ENCODE peak calls at places on chromosomes 6 and 20, in four cellular contexts. One of them, this sample, is unnamed.

GRCh38 chr6:107809966-107810365 is 14.1 kb downstream of the SCML4 start:
- DNase-seq in body of pancreas: no peak
- DNase-seq in heart left ventricle: no peak
- DNase-seq in tibial nerve: no peak
- DNase-seq in this sample: no peak

GRCh38 chr6:25968769-25969168 is 6.2 kb downstream of the TRIM38 start:
- DNase-seq in body of pancreas: no peak
- DNase-seq in heart left ventricle: no peak
- DNase-seq in tibial nerve: no peak
- DNase-seq in this sample: peak; percentile 64

GRCh38 chr6:108080010-108080780 is 5.7 kb upstream of the OSTM1 start:
- DNase-seq in body of pancreas: no peak
- DNase-seq in heart left ventricle: no peak
- DNase-seq in tibial nerve: no peak
- DNase-seq in this sample: no peak

GRCh38 chr20:63979549-63980316 is at the start of gene SAMD10:
- DNase-seq in body of pancreas: peak; percentile 65
- DNase-seq in heart left ventricle: no peak
- DNase-seq in tibial nerve: peak; percentile 12
- DNase-seq in this sample: no peak

GRCh38 chr6:5570641-5571040 is 309.3 kb downstream of the FARS2 start:
- DNase-seq in tibial nerve: no peak
- DNase-seq in body of pancreas: no peak
- DNase-seq in heart left ventricle: no peak
- DNase-seq in this sample: no peak

GRCh38 chr6:16727996-16728395 is 33.3 kb downstream of the ATXN1 start:
- DNase-seq in body of pancreas: no peak
- DNase-seq in heart left ventricle: no peak
- DNase-seq in tibial nerve: no peak
- DNase-seq in this sample: no peak

GRCh38 chr20:45592574-45593189 is 13.6 kb upstream of the WFDC8 start:
- DNase-seq in heart left ventricle: no peak
- DNase-seq in tibial nerve: no peak
- DNase-seq in body of pancreas: peak; percentile 7
- DNase-seq in this sample: no peak

GRCh38 chr6:48101277-48101676 is 9.7 kb downstream of the PTCHD4 start:
- DNase-seq in tibial nerve: no peak
- DNase-seq in body of pancreas: no peak
- DNase-seq in heart left ventricle: no peak
- DNase-seq in this sample: no peak

GRCh38 chr6:36793913-36794703 is 45.1 kb downstream of the CPNE5 start:
- DNase-seq in body of pancreas: no peak
- DNase-seq in heart left ventricle: no peak
- DNase-seq in tibial nerve: no peak
- DNase-seq in this sample: no peak

GRCh38 chr20:23249541-23249940 is 101.0 kb upstream of the NXT1 start:
- DNase-seq in body of pancreas: no peak
- DNase-seq in heart left ventricle: no peak
- DNase-seq in tibial nerve: no peak
- DNase-seq in this sample: no peak

GRCh38 chr6:71043902-71044301 is 87.0 kb upstream of the B3GAT2 start:
- DNase-seq in heart left ventricle: no peak
- DNase-seq in tibial nerve: no peak
- DNase-seq in body of pancreas: no peak
- DNase-seq in this sample: no peak

GRCh38 chr6:28336284-28337024 is 506 bp upstream of the ZSCAN31 start:
- DNase-seq in heart left ventricle: no peak
- DNase-seq in body of pancreas: peak; percentile 34
- DNase-seq in tibial nerve: peak; percentile 40
- DNase-seq in this sample: no peak

GRCh38 chr20:59405226-59405815 is 104.9 kb downstream of the EDN3 start:
- DNase-seq in body of pancreas: no peak
- DNase-seq in tibial nerve: no peak
- DNase-seq in heart left ventricle: no peak
- DNase-seq in this sample: peak; percentile 82

GRCh38 chr6:84685983-84686584 is 78.3 kb downstream of the TBX18 start:
- DNase-seq in tibial nerve: no peak
- DNase-seq in body of pancreas: no peak
- DNase-seq in heart left ventricle: no peak
- DNase-seq in this sample: no peak

GRCh38 chr6:447381-448165 is 56.0 kb downstream of the IRF4 start:
- DNase-seq in body of pancreas: no peak
- DNase-seq in tibial nerve: no peak
- DNase-seq in heart left ventricle: no peak
- DNase-seq in this sample: no peak

GRCh38 chr6:125529061-125529460 is 220.4 kb upstream of the HEY2 start:
- DNase-seq in heart left ventricle: no peak
- DNase-seq in tibial nerve: no peak
- DNase-seq in body of pancreas: no peak
- DNase-seq in this sample: no peak

GRCh38 chr6:125539892-125540291 is 209.5 kb upstream of the HEY2 start:
- DNase-seq in tibial nerve: no peak
- DNase-seq in body of pancreas: no peak
- DNase-seq in heart left ventricle: no peak
- DNase-seq in this sample: no peak

GRCh38 chr6:125537090-125537489 is 212.3 kb upstream of the HEY2 start:
- DNase-seq in tibial nerve: no peak
- DNase-seq in body of pancreas: no peak
- DNase-seq in heart left ventricle: peak; percentile 42
- DNase-seq in this sample: no peak

GRCh38 chr6:125533710-125534397 is 215.6 kb upstream of the HEY2 start:
- DNase-seq in body of pancreas: no peak
- DNase-seq in heart left ventricle: no peak
- DNase-seq in tibial nerve: no peak
- DNase-seq in this sample: no peak

DNA sequence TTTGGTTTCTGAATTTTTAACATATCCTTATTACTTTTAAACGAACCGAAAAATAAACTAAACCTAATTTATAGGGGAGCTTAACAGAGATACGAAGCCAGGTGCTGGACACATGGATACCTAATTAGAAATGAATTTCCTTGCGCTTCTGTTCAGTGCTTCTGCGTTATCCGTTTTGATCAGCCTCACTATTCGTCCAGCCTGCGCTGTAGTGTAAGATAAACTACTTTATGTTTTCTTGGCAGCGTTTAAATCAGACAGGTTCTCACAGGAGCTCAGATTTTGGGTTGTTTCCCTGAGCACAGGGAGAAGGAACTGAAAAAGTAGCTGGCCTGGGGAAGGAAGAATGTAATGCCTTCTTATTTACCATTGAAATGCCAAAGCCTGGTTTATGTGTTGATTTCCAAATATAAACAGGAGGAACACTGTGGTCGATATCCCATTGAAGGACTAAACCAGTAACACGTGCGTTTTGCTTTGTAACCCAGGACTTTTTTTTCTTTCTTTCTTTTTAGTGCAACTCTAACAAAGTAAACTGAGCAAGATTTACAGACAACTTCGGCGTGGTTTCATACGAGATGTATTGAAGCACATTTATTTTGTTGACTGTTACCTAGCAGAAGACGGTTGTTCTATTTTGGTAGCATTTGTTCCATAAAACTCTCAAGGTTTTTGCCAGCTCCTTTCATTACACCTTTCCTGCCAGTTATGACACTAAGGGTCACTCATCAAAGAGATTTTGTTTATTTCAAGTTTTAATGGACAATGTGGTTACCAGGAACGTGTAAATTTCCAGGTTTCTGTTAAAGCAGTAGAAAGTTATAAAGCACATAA is 214.8 kb upstream of the HEY2 start:
- DNase-seq in tibial nerve: no peak
- DNase-seq in body of pancreas: no peak
- DNase-seq in heart left ventricle: no peak
- DNase-seq in this sample: no peak
- TF ChIP-seq POLR2A in tibial nerve: no peak
- TF ChIP-seq POLR2A in body of pancreas: no peak
- TF ChIP-seq POLR2A in heart left ventricle: no peak
- TF ChIP-seq POLR2A in this sample: no peak

GRCh38 chr6:41061196-41061726 is 8.3 kb downstream of the APOBEC2 start:
- DNase-seq in heart left ventricle: no peak
- DNase-seq in tibial nerve: no peak
- DNase-seq in body of pancreas: no peak
- DNase-seq in this sample: no peak

GRCh38 chr6:41056768-41057490 is 3.9 kb downstream of the APOBEC2 start:
- DNase-seq in heart left ventricle: no peak
- DNase-seq in tibial nerve: no peak
- DNase-seq in body of pancreas: no peak
- DNase-seq in this sample: no peak

GRCh38 chr6:41058783-41059181 is 5.8 kb downstream of the APOBEC2 start:
- DNase-seq in body of pancreas: no peak
- DNase-seq in tibial nerve: no peak
- DNase-seq in heart left ventricle: no peak
- DNase-seq in this sample: no peak

GRCh38 chr6:41062056-41062455 is 9.1 kb downstream of the APOBEC2 start:
- DNase-seq in body of pancreas: no peak
- DNase-seq in tibial nerve: no peak
- DNase-seq in heart left ventricle: no peak
- DNase-seq in this sample: no peak

GRCh38 chr6:41059569-41059968 is 6.6 kb downstream of the APOBEC2 start:
- DNase-seq in heart left ventricle: no peak
- DNase-seq in tibial nerve: no peak
- DNase-seq in body of pancreas: no peak
- DNase-seq in this sample: no peak
- H3K4me3 ChIP-seq in heart left ventricle: no peak overlapping the region
- H3K4me3 ChIP-seq in tibial nerve: no peak overlapping the region
- H3K4me3 ChIP-seq in body of pancreas: no peak overlapping the region
- H3K4me3 ChIP-seq in this sample: no peak overlapping the region

DNA sequence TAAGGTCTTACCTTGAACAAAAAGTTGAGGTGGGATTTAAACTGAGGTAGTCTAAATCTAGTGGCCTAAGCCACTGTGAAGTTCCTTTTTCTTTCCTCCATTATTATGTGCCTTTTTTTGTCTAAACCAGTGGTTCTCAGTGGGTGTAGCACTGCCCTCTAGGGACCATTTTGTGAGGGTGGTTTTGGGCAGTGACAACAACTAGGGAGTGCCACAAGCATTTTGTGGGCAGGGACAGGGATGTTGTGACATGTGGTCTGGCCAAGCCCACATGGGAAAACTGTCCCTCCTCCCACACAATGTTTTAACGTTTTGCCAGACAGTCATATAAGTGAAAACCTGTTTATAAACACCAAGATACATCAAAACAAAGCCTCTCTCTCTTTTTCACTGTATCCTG is 899.4 kb upstream of the FLRT3 start:
- DNase-seq in body of pancreas: peak; percentile 65
- DNase-seq in heart left ventricle: no peak
- DNase-seq in tibial nerve: no peak
- DNase-seq in this sample: no peak
- TF ChIP-seq CTCF in body of pancreas: peak; percentile 71
- TF ChIP-seq CTCF in heart left ventricle: no peak
- TF ChIP-seq CTCF in tibial nerve: no peak
- TF ChIP-seq CTCF in this sample: no peak

GRCh38 chr6:7135755-7136154 is 28.0 kb downstream of the RREB1 start:
- DNase-seq in body of pancreas: no peak
- DNase-seq in tibial nerve: no peak
- DNase-seq in heart left ventricle: no peak
- DNase-seq in this sample: no peak

GRCh38 chr6:7136859-7137334 is 29.1 kb downstream of the RREB1 start:
- DNase-seq in tibial nerve: no peak
- DNase-seq in body of pancreas: no peak
- DNase-seq in heart left ventricle: no peak
- DNase-seq in this sample: no peak

GRCh38 chr6:7138111-7138510 is 30.4 kb downstream of the RREB1 start:
- DNase-seq in heart left ventricle: no peak
- DNase-seq in tibial nerve: no peak
- DNase-seq in body of pancreas: no peak
- DNase-seq in this sample: no peak

GRCh38 chr6:7138921-7139358 is 31.2 kb downstream of the RREB1 start:
- DNase-seq in body of pancreas: peak; percentile 86
- DNase-seq in heart left ventricle: peak; percentile 54
- DNase-seq in tibial nerve: no peak
- DNase-seq in this sample: no peak

DNA sequence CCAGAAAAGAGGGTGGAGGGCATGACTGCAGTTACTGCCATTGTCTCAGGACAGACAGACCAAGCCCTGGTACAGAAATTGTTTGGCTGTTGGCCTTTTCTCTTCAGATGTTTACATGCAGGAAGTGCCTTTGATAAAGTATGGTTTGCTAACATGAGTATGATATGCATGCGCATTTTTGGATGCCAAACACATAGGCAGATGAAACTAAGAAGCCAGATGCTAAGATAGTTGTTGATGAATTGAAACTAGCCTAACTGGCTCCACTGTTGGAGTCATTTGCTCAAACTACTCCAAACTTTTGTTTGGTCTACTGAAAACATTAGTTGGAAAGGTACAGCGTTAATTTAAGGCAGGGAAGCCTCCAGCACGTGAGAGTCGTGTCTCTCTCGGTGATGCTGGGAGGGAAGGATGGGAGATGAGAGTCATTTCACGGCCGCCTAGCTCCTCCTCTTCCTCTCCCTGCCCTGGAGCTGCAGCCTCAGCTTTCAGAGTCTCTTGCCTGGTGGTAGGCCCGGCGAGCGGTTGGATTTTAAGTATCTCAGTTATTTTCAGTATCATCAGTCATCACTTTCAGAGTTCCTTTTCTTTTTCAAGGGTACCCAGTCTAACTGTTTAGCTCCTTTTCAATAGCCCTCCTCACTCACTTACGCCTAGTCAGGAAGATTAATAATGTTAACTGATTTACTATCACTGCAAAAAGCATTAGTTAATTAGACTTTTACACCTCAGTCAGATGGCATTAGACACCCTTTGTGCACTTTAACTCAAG is 29.8 kb downstream of the RREB1 start:
- DNase-seq in heart left ventricle: peak; percentile 70
- DNase-seq in tibial nerve: peak; percentile 45
- DNase-seq in body of pancreas: no peak
- DNase-seq in this sample: peak; percentile 71
- TF ChIP-seq POLR2A in heart left ventricle: no peak
- TF ChIP-seq POLR2A in tibial nerve: no peak
- TF ChIP-seq POLR2A in body of pancreas: no peak
- TF ChIP-seq POLR2A in this sample: no peak

DNA sequence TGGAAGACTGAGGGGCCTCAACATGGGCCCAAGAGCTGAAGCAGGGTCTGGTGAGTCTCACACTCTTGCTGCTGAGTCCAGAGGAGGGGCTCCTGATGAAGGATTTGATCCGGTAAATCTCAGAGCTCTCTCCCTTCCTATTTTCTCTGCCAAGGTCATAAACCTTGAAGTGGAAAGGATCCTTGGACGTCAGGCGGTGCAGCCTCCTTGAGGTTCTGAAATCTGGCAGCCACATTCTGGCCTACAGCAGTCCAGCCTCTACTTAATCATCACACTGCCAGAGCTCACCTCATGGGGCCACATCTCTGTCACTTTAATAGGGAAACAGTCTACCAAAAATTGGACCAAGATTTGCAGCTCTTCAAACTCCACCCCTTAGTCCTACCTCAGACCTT is 24.0 kb downstream of the ACSS1 start:
- DNase-seq in tibial nerve: no peak
- DNase-seq in body of pancreas: no peak
- DNase-seq in heart left ventricle: peak; percentile 18
- DNase-seq in this sample: no peak
- H3K4me3 ChIP-seq in tibial nerve: no peak overlapping the region
- H3K4me3 ChIP-seq in body of pancreas: no peak overlapping the region
- H3K4me3 ChIP-seq in heart left ventricle: no peak overlapping the region
- H3K4me3 ChIP-seq in this sample: no peak overlapping the region